ENCODE peak calls at places on chromosomes 12 and 14, in seven cellular contexts. One of them, this sample, is unnamed.
A peak's percentile ranks its signal among the peaks of the same experiment; 100 is the strongest.

GRCh38 chr12:110540048-110540447 is 37.9 kb downstream of the RAD9B start:
- DNase-seq in transverse colon: no peak
- DNase-seq in adrenal gland: no peak
- DNase-seq in OCI-LY7: no peak
- DNase-seq in tibial artery: no peak
- DNase-seq in Karpas-422: no peak
- DNase-seq in CD4-positive, CD25-positive, alpha-beta regulatory T cell: no peak
- DNase-seq in this sample: no peak

GRCh38 chr14:24171422-24172260 is at the start of gene REC8:
- DNase-seq in transverse colon: peak; percentile 74
- DNase-seq in tibial artery: peak; percentile 72
- DNase-seq in Karpas-422: peak; percentile 96
- DNase-seq in CD4-positive, CD25-positive, alpha-beta regulatory T cell: peak; percentile 74
- DNase-seq in OCI-LY7: no peak
- DNase-seq in adrenal gland: peak; percentile 77
- DNase-seq in this sample: peak; percentile 38

GRCh38 chr12:97203408-97203807 is 259.2 kb upstream of the RMST start:
- DNase-seq in adrenal gland: no peak
- DNase-seq in transverse colon: no peak
- DNase-seq in CD4-positive, CD25-positive, alpha-beta regulatory T cell: no peak
- DNase-seq in OCI-LY7: no peak
- DNase-seq in Karpas-422: no peak
- DNase-seq in tibial artery: no peak
- DNase-seq in this sample: no peak

GRCh38 chr14:75303415-75303814 is 24.8 kb downstream of the FOS start:
- DNase-seq in Karpas-422: peak; percentile 92
- DNase-seq in CD4-positive, CD25-positive, alpha-beta regulatory T cell: peak; percentile 62
- DNase-seq in transverse colon: peak; percentile 76
- DNase-seq in adrenal gland: no peak
- DNase-seq in tibial artery: peak; percentile 69
- DNase-seq in OCI-LY7: peak; percentile 80
- DNase-seq in this sample: no peak

GRCh38 chr12:33703221-33703620 is 263.6 kb upstream of the SYT10 start:
- DNase-seq in Karpas-422: no peak
- DNase-seq in transverse colon: no peak
- DNase-seq in tibial artery: no peak
- DNase-seq in adrenal gland: no peak
- DNase-seq in CD4-positive, CD25-positive, alpha-beta regulatory T cell: no peak
- DNase-seq in OCI-LY7: no peak
- DNase-seq in this sample: no peak

GRCh38 chr14:54194501-54194900 is 202.3 kb upstream of the CDKN3 start:
- DNase-seq in Karpas-422: no peak
- DNase-seq in adrenal gland: no peak
- DNase-seq in transverse colon: no peak
- DNase-seq in tibial artery: no peak
- DNase-seq in OCI-LY7: no peak
- DNase-seq in CD4-positive, CD25-positive, alpha-beta regulatory T cell: no peak
- DNase-seq in this sample: no peak

GRCh38 chr12:30753761-30754382 is 879 bp downstream of the CAPRIN2 start:
- DNase-seq in tibial artery: no peak
- DNase-seq in CD4-positive, CD25-positive, alpha-beta regulatory T cell: no peak
- DNase-seq in transverse colon: no peak
- DNase-seq in Karpas-422: no peak
- DNase-seq in OCI-LY7: peak; percentile 44
- DNase-seq in adrenal gland: no peak
- DNase-seq in this sample: no peak

GRCh38 chr12:5442251-5443006 is 10.5 kb downstream of the NTF3 start:
- DNase-seq in adrenal gland: peak; percentile 30
- DNase-seq in transverse colon: no peak
- DNase-seq in tibial artery: no peak
- DNase-seq in CD4-positive, CD25-positive, alpha-beta regulatory T cell: no peak
- DNase-seq in OCI-LY7: peak; percentile 42
- DNase-seq in Karpas-422: peak; percentile 67
- DNase-seq in this sample: no peak

GRCh38 chr12:76856018-76856644 is 22.7 kb downstream of the CSRP2 start:
- DNase-seq in transverse colon: no peak
- DNase-seq in adrenal gland: no peak
- DNase-seq in tibial artery: no peak
- DNase-seq in OCI-LY7: no peak
- DNase-seq in CD4-positive, CD25-positive, alpha-beta regulatory T cell: no peak
- DNase-seq in Karpas-422: no peak
- DNase-seq in this sample: no peak
- H3K36me3 ChIP-seq in transverse colon: no peaks in the 10 kb centered on the region
- H3K36me3 ChIP-seq in adrenal gland: no peaks in the 10 kb centered on the region
- H3K36me3 ChIP-seq in tibial artery: peaks cover 70% of the 10 kb centered on the region
- H3K36me3 ChIP-seq in OCI-LY7: peaks cover 4% of the 10 kb centered on the region
- H3K36me3 ChIP-seq in CD4-positive, CD25-positive, alpha-beta regulatory T cell: peaks cover 14% of the 10 kb centered on the region
- H3K36me3 ChIP-seq in Karpas-422: no peaks in the 10 kb centered on the region
- H3K36me3 ChIP-seq in this sample: peaks cover 18% of the 10 kb centered on the region

DNA sequence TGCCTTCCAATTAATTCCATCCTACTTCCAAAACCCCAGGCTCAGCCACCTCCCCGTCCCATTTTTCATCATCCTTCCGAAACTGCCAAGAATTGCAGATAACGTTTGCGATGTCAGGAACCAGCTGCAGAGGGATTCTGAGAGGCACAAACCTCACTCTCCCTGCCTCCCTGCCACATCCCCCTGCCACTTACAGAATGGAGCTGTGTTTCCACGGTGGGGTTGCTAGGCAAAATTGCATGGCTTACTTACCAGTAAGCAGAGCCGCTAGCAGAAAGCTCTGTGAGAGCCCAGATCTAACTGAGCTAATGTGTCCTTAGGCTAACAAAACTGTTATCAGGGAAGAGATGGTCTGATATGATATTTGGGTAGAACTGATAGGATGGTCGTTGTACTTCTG is 127.4 kb downstream of the KCNK10 start:
- DNase-seq in CD4-positive, CD25-positive, alpha-beta regulatory T cell: no peak
- DNase-seq in OCI-LY7: no peak
- DNase-seq in Karpas-422: no peak
- DNase-seq in transverse colon: no peak
- DNase-seq in tibial artery: no peak
- DNase-seq in adrenal gland: no peak
- DNase-seq in this sample: no peak
- H3K4me1 ChIP-seq in CD4-positive, CD25-positive, alpha-beta regulatory T cell: no peaks in the 10 kb centered on the region
- H3K4me1 ChIP-seq in OCI-LY7: no peaks in the 10 kb centered on the region
- H3K4me1 ChIP-seq in Karpas-422: no peaks in the 10 kb centered on the region
- H3K4me1 ChIP-seq in transverse colon: no peaks in the 10 kb centered on the region
- H3K4me1 ChIP-seq in tibial artery: no peaks in the 10 kb centered on the region
- H3K4me1 ChIP-seq in adrenal gland: no peaks in the 10 kb centered on the region
- H3K4me1 ChIP-seq in this sample: no peaks in the 10 kb centered on the region

GRCh38 chr12:80359703-80360102 is 84.3 kb upstream of the PTPRQ start:
- DNase-seq in tibial artery: no peak
- DNase-seq in adrenal gland: no peak
- DNase-seq in transverse colon: no peak
- DNase-seq in Karpas-422: no peak
- DNase-seq in OCI-LY7: no peak
- DNase-seq in CD4-positive, CD25-positive, alpha-beta regulatory T cell: no peak
- DNase-seq in this sample: no peak

DNA sequence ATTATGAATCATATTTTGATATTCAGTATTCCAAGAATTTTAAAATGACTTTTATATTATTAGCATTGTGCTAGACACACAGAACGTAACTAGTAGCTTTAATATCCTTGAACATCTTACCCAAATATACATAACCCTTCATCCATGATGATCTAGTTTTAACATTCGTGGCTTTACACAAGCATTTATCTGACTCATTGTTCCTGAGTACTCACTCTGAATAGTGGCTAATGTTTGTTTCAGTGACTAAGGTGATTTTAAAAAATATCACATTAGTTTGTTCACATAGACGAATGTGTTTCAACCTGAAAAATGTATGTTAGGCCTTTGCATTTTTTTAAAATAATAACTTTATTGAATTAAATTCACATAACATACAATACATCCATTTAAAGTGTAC is 80.0 kb upstream of the PTPRQ start:
- DNase-seq in OCI-LY7: no peak
- DNase-seq in transverse colon: no peak
- DNase-seq in tibial artery: no peak
- DNase-seq in CD4-positive, CD25-positive, alpha-beta regulatory T cell: no peak
- DNase-seq in adrenal gland: no peak
- DNase-seq in Karpas-422: no peak
- DNase-seq in this sample: no peak
- H3K4me3 ChIP-seq in OCI-LY7: no peak overlapping the region
- H3K4me3 ChIP-seq in transverse colon: no peak overlapping the region
- H3K4me3 ChIP-seq in tibial artery: no peak overlapping the region
- H3K4me3 ChIP-seq in CD4-positive, CD25-positive, alpha-beta regulatory T cell: no peak overlapping the region
- H3K4me3 ChIP-seq in adrenal gland: no peak overlapping the region
- H3K4me3 ChIP-seq in Karpas-422: no peak overlapping the region
- H3K4me3 ChIP-seq in this sample: no peak overlapping the region

GRCh38 chr14:103692159-103692558 is 23.1 kb downstream of the XRCC3 start:
- DNase-seq in CD4-positive, CD25-positive, alpha-beta regulatory T cell: no peak
- DNase-seq in Karpas-422: peak; percentile 81
- DNase-seq in tibial artery: no peak
- DNase-seq in adrenal gland: no peak
- DNase-seq in OCI-LY7: peak; percentile 73
- DNase-seq in transverse colon: no peak
- DNase-seq in this sample: no peak
- H3K36me3 ChIP-seq in CD4-positive, CD25-positive, alpha-beta regulatory T cell: peaks cover 68% of the 10 kb centered on the region
- H3K36me3 ChIP-seq in Karpas-422: peaks cover 17% of the 10 kb centered on the region
- H3K36me3 ChIP-seq in tibial artery: peaks cover 56% of the 10 kb centered on the region
- H3K36me3 ChIP-seq in adrenal gland: no peaks in the 10 kb centered on the region
- H3K36me3 ChIP-seq in OCI-LY7: peaks cover 61% of the 10 kb centered on the region
- H3K36me3 ChIP-seq in transverse colon: no peaks in the 10 kb centered on the region
- H3K36me3 ChIP-seq in this sample: peaks cover 31% of the 10 kb centered on the region

GRCh38 chr12:107368586-107368985 is 275.2 kb upstream of the CRY1 start:
- DNase-seq in tibial artery: no peak
- DNase-seq in Karpas-422: no peak
- DNase-seq in OCI-LY7: no peak
- DNase-seq in CD4-positive, CD25-positive, alpha-beta regulatory T cell: peak; percentile 24
- DNase-seq in adrenal gland: no peak
- DNase-seq in transverse colon: no peak
- DNase-seq in this sample: no peak
- H3K4me1 ChIP-seq in tibial artery: no peaks in the 10 kb centered on the region
- H3K4me1 ChIP-seq in Karpas-422: no peaks in the 10 kb centered on the region
- H3K4me1 ChIP-seq in OCI-LY7: peaks cover 12% of the 10 kb centered on the region
- H3K4me1 ChIP-seq in CD4-positive, CD25-positive, alpha-beta regulatory T cell: peaks cover 49% of the 10 kb centered on the region
- H3K4me1 ChIP-seq in adrenal gland: no peaks in the 10 kb centered on the region
- H3K4me1 ChIP-seq in transverse colon: no peaks in the 10 kb centered on the region
- H3K4me1 ChIP-seq in this sample: no peaks in the 10 kb centered on the region

GRCh38 chr12:56223571-56224101 is 506 bp upstream of the NABP2 start:
- DNase-seq in adrenal gland: no peak
- DNase-seq in OCI-LY7: no peak
- DNase-seq in CD4-positive, CD25-positive, alpha-beta regulatory T cell: no peak
- DNase-seq in Karpas-422: no peak
- DNase-seq in transverse colon: no peak
- DNase-seq in tibial artery: no peak
- DNase-seq in this sample: no peak

GRCh38 chr12:56221757-56222530 is at the start of gene RNF41:
- DNase-seq in Karpas-422: peak; percentile 98
- DNase-seq in transverse colon: peak; percentile 98
- DNase-seq in CD4-positive, CD25-positive, alpha-beta regulatory T cell: peak; percentile 94
- DNase-seq in OCI-LY7: peak; percentile 95
- DNase-seq in tibial artery: peak; percentile 97
- DNase-seq in adrenal gland: peak; percentile 97
- DNase-seq in this sample: peak; percentile 91

GRCh38 chr12:56222531-56222895 is 791 bp upstream of the RNF41 start:
- DNase-seq in tibial artery: no peak
- DNase-seq in transverse colon: no peak
- DNase-seq in CD4-positive, CD25-positive, alpha-beta regulatory T cell: no peak
- DNase-seq in OCI-LY7: no peak
- DNase-seq in adrenal gland: no peak
- DNase-seq in Karpas-422: no peak
- DNase-seq in this sample: no peak

GRCh38 chr12:56224102-56224701 is at the start of gene NABP2:
- DNase-seq in tibial artery: peak; percentile 99
- DNase-seq in adrenal gland: peak; percentile 96
- DNase-seq in OCI-LY7: peak; percentile 98
- DNase-seq in Karpas-422: peak; percentile 98
- DNase-seq in transverse colon: peak; percentile 99
- DNase-seq in CD4-positive, CD25-positive, alpha-beta regulatory T cell: peak; percentile 84
- DNase-seq in this sample: peak; percentile 95

DNA sequence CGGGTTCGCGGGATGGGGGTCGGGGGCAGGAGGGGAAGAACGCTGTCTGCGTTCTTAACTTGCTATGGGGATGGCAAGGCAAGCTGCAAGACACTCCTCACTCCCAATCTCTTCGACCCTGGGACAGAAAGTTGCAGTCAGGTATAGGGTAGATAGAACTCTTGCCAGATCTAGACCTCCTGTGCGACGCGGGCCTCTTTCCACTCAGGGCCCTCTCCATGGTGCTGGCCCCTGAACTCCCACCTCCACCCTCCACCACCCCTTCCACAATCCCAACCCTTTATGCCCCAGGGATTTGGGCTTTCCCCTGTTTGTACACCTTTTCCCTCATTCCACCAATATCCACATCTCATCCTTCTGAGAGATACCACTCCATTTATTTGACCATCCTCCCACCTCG is 812 bp downstream of the NABP2 start:
- DNase-seq in adrenal gland: no peak
- DNase-seq in OCI-LY7: no peak
- DNase-seq in CD4-positive, CD25-positive, alpha-beta regulatory T cell: no peak
- DNase-seq in Karpas-422: no peak
- DNase-seq in tibial artery: no peak
- DNase-seq in transverse colon: no peak
- DNase-seq in this sample: no peak
- H3K4me3 ChIP-seq in adrenal gland: peak overlapping the region; percentile 69
- H3K4me3 ChIP-seq in OCI-LY7: peak overlapping the region; percentile 83
- H3K4me3 ChIP-seq in CD4-positive, CD25-positive, alpha-beta regulatory T cell: no peak overlapping the region
- H3K4me3 ChIP-seq in Karpas-422: peak overlapping the region; percentile 93
- H3K4me3 ChIP-seq in tibial artery: peak overlapping the region; percentile 56
- H3K4me3 ChIP-seq in transverse colon: peak overlapping the region; percentile 51
- H3K4me3 ChIP-seq in this sample: peak overlapping the region; percentile 73

DNA sequence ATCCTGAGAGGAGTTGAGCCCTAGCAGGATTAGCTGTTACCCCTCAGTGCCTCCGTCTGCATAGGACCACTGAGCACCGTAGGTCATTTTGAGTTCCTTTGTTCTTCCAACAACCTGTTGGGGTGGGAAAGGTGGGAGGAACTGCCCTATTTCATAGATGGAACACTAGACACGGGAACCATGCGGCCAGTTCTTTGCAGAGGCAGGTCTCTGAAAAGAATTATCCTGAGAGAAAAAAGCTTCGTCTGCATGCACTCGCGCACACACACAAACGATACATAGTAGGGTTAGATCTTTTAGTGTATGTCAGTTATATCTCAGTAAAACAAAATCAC is 28.5 kb downstream of the TRAFD1 start:
- DNase-seq in OCI-LY7: no peak
- DNase-seq in CD4-positive, CD25-positive, alpha-beta regulatory T cell: no peak
- DNase-seq in transverse colon: no peak
- DNase-seq in tibial artery: no peak
- DNase-seq in Karpas-422: no peak
- DNase-seq in adrenal gland: no peak
- DNase-seq in this sample: no peak
- H3K36me3 ChIP-seq in OCI-LY7: peaks cover 51% of the 10 kb centered on the region
- H3K36me3 ChIP-seq in CD4-positive, CD25-positive, alpha-beta regulatory T cell: peaks cover 52% of the 10 kb centered on the region
- H3K36me3 ChIP-seq in transverse colon: no peaks in the 10 kb centered on the region
- H3K36me3 ChIP-seq in tibial artery: peaks cover 83% of the 10 kb centered on the region
- H3K36me3 ChIP-seq in Karpas-422: peaks cover 46% of the 10 kb centered on the region
- H3K36me3 ChIP-seq in adrenal gland: no peaks in the 10 kb centered on the region
- H3K36me3 ChIP-seq in this sample: peaks cover 66% of the 10 kb centered on the region

This sample was measured in thoracic aorta.